ENCODE peak calls at places on chromosome 9, in eight cellular contexts. N is fibroblast of mammary gland, S is GM10248, Q is ovary, A is epithelial cell of esophagus, T is endothelial cell, Z is breast epithelium, F is choroid plexus epithelial cell. P is an unnamed sample.

GRCh38 chr9:2787065-2787464 is 56.8 kb downstream of the PUM3 start:
- DNase-seq in N (peak), S (no peak), Q (no peak), A (peak), T (no peak), Z (no peak), F (peak), P (no peak)

GRCh38 chr9:133463864-133464615 is 4.3 kb downstream of the CACFD1 start:
- DNase-seq in N (no peak), S (no peak), Q (no peak), A (no peak), T (no peak), Z (no peak), F (no peak), P (no peak)

GRCh38 chr9:2022560-2022959 is 7.4 kb downstream of the SMARCA2 start:
- DNase-seq in N (no peak), S (no peak), Q (no peak), A (no peak), T (no peak), Z (no peak), F (no peak), P (no peak)

GRCh38 chr9:89372230-89372816 is 54.0 kb downstream of the SECISBP2 start:
- DNase-seq in N (no peak), S (no peak), Q (no peak), A (no peak), T (no peak), Z (no peak), F (no peak), P (no peak)

GRCh38 chr9:93613791-93614190 is 37.4 kb downstream of the PHF2 start:
- DNase-seq in N (no peak), S (no peak), Q (no peak), A (no peak), T (no peak), Z (no peak), F (no peak), P (no peak)

GRCh38 chr9:89039092-89039465 is 47.8 kb downstream of the S1PR3 start:
- DNase-seq in N (no peak), S (no peak), Q (no peak), A (no peak), T (no peak), Z (no peak), F (no peak), P (no peak)

GRCh38 chr9:133759946-133760345 is 21.8 kb upstream of the SARDH start:
- DNase-seq in N (no peak), S (no peak), Q (peak), A (no peak), T (no peak), Z (no peak), F (no peak), P (no peak)

GRCh38 chr9:136345281-136346156 is 18.0 kb downstream of the DNLZ start:
- DNase-seq in N (peak), S (no peak), Q (no peak), A (peak), T (peak), Z (no peak), F (peak), P (no peak)

GRCh38 chr9:89576404-89576824 is 28.4 kb upstream of the GADD45G start:
- DNase-seq in N (peak), S (no peak), Q (no peak), A (peak), T (no peak), Z (no peak), F (peak), P (no peak)

GRCh38 chr9:135343733-135344522 is 135.7 kb upstream of the PPP1R26 start:
- DNase-seq in N (peak), S (peak), Q (peak), A (no peak), T (peak), Z (no peak), F (peak), P (peak)

GRCh38 chr9:120711841-120712538 is 2.3 kb downstream of the MEGF9 start:
- DNase-seq in N (peak), S (no peak), Q (no peak), A (peak), T (no peak), Z (no peak), F (no peak), P (no peak)

GRCh38 chr9:124453586-124454191 is 3.4 kb downstream of the ADGRD2 start:
- DNase-seq in N (no peak), S (no peak), Q (no peak), A (peak), T (no peak), Z (no peak), F (no peak), P (no peak)

GRCh38 chr9:94874316-94874715 is 147.8 kb downstream of the AOPEP start:
- DNase-seq in N (peak), S (no peak), Q (no peak), A (peak), T (no peak), Z (no peak), F (peak), P (no peak)

GRCh38 chr9:33510264-33511183 is 13.5 kb upstream of the ANKRD18B start:
- DNase-seq in N (peak), S (peak), Q (peak), A (peak), T (peak), Z (peak), F (peak), P (peak)

GRCh38 chr9:87878930-87879603 is 3.6 kb upstream of the SPATA31E1 start:
- DNase-seq in N (peak), S (no peak), Q (no peak), A (peak), T (no peak), Z (no peak), F (peak), P (no peak)

GRCh38 chr9:113302792-113303418 is at the start of gene RNF183:
- DNase-seq in N (no peak), S (no peak), Q (no peak), A (peak), T (no peak), Z (peak), F (no peak), P (no peak)

DNA sequence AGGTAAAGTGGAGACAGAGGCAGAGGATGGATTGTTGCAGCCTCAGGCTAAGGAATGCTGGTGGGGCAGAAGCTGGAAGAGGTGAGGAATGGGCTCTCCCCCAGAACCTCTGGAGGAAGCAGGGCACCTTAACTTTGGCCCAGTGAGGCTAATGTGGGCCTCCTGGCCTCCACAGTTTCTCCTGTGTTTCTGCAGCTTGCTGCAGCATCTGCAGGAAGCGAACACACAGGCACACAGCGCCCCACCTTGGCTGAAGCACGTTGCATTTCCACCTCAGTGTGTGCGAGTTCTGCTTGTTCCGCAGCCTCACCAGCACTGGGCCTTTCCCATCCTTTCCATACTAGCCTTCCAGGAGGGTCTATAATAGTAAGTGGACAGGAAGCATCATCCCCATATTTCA is 27.2 kb upstream of the ASS1 start:
- DNase-seq in N (peak), S (no peak), Q (no peak), A (peak), T (no peak), Z (no peak), F (peak), P (no peak)
- TF ChIP-seq CTCF in N (no peak), S (peak), Q (no peak), A (no peak), T (no peak), Z (no peak), F (peak), P (no peak)

DNA sequence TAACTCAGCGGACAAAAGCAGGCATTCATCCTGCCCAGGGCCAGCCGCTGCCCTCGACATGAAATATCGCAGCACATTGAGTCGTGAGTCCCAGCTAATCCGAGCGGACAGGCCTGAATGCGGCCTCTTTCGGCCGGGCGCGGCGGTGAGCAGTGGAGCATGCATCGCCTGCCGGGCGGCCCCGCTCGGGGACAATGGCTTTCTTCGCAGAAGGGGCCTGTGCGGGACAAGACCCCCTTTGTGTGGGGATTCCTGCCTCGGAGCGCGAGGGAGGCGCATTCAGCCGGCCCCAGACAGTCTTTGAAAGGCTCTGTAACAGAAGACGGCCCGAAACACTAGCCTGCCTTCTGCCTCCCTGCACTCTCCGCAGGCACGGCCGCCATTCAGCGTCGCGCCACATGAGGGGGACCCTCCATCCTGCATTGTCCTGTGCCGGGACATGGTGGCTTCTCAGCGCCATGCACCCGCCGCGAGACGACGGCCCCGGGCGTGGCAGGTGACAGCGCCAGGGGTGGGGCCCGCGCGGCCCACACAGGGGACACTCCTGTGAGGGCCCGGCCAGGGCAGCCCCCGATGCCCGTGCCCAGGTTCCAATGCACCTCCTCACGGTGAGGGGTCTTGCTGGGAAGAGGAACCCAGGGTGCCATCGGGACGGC is 52.0 kb downstream of the EXD3 start:
- DNase-seq in N (no peak), S (no peak), Q (no peak), A (no peak), T (no peak), Z (no peak), F (no peak), P (no peak)
- TF ChIP-seq CTCF in N (no peak), S (no peak), Q (no peak), A (no peak), T (no peak), Z (no peak), F (no peak), P (no peak)

GRCh38 chr9:121990600-121991304 is 102.4 kb downstream of the TTLL11 start:
- DNase-seq in N (no peak), S (no peak), Q (no peak), A (no peak), T (no peak), Z (no peak), F (no peak), P (no peak)

GRCh38 chr9:121991305-121991661 is 101.8 kb downstream of the TTLL11 start:
- DNase-seq in N (no peak), S (no peak), Q (no peak), A (no peak), T (no peak), Z (no peak), F (no peak), P (no peak)

GRCh38 chr9:121985792-121986494 is 107.2 kb downstream of the TTLL11 start:
- DNase-seq in N (no peak), S (no peak), Q (no peak), A (no peak), T (no peak), Z (no peak), F (no peak), P (no peak)

GRCh38 chr9:121987312-121987711 is 105.8 kb downstream of the TTLL11 start:
- DNase-seq in N (no peak), S (no peak), Q (no peak), A (no peak), T (no peak), Z (no peak), F (no peak), P (no peak)

GRCh38 chr9:121989010-121989409 is 104.1 kb downstream of the TTLL11 start:
- DNase-seq in N (no peak), S (no peak), Q (no peak), A (peak), T (peak), Z (no peak), F (peak), P (no peak)
- TF ChIP-seq CTCF in N (no peak), S (no peak), Q (no peak), A (peak), T (no peak), Z (no peak), F (peak), P (no peak)

GRCh38 chr9:114372971-114373591 is 14.7 kb downstream of the AKNA start:
- DNase-seq in N (no peak), S (peak), Q (no peak), A (no peak), T (peak), Z (peak), F (no peak), P (peak)
- TF ChIP-seq CTCF in N (no peak), S (no peak), Q (no peak), A (no peak), T (no peak), Z (no peak), F (no peak), P (no peak)

GRCh38 chr9:77291714-77292113 is 114.4 kb downstream of the VPS13A start:
- DNase-seq in N (peak), S (no peak), Q (no peak), A (peak), T (peak), Z (no peak), F (peak), P (no peak)
- TF ChIP-seq CTCF in N (peak), S (peak), Q (no peak), A (peak), T (peak), Z (no peak), F (peak), P (no peak)

GRCh38 chr9:21965401-21965951 is 28.7 kb downstream of the CDKN2A start:
- DNase-seq in N (peak), S (peak), Q (no peak), A (peak), T (peak), Z (no peak), F (peak), P (peak)
- TF ChIP-seq CTCF in N (peak), S (peak), Q (no peak), A (peak), T (no peak), Z (no peak), F (peak), P (peak)

GRCh38 chr9:9920425-9920824 is 692.4 kb downstream of the PTPRD start:
- DNase-seq in N (no peak), S (no peak), Q (no peak), A (no peak), T (no peak), Z (no peak), F (peak), P (no peak)
- TF ChIP-seq CTCF in N (peak), S (no peak), Q (no peak), A (peak), T (peak), Z (no peak), F (no peak), P (no peak)

GRCh38 chr9:36905101-36906066 is 128.7 kb downstream of the PAX5 start:
- DNase-seq in N (no peak), S (no peak), Q (no peak), A (no peak), T (no peak), Z (no peak), F (no peak), P (no peak)
- TF ChIP-seq CTCF in N (no peak), S (no peak), Q (no peak), A (peak), T (peak), Z (no peak), F (peak), P (no peak)